ENCODE peak calls at places on chromosomes 16 and 17, in ten cellular contexts. X, K, E, Z, J, U, C, Y, N and O are unnamed samples.

GRCh38 chr16:89193576-89194293 is 6.6 kb downstream of the SLC22A31 start:
- DNase-seq in X (no peak), K (no peak), E (no peak), Z (no peak), J (no peak), U (no peak), C (no peak), Y (no peak), N (no peak), O (no peak)

GRCh38 chr17:75240394-75241142 is 20.8 kb downstream of the GGA3 start:
- DNase-seq in X (no peak), K (no peak), E (no peak), Z (peak), J (no peak), U (peak), C (no peak), Y (no peak), N (no peak), O (peak)

GRCh38 chr16:65319621-65320231 is 197.9 kb upstream of the CDH11 start:
- DNase-seq in X (no peak), K (no peak), E (no peak), Z (no peak), J (no peak), U (no peak), C (no peak), Y (no peak), N (no peak), O (no peak)

GRCh38 chr17:50557265-50558029 is 3.1 kb upstream of the CACNA1G start:
- DNase-seq in X (no peak), K (no peak), E (no peak), Z (no peak), J (no peak), U (no peak), C (no peak), Y (no peak), N (no peak), O (no peak)

GRCh38 chr16:66265106-66265415 is 101.4 kb upstream of the CDH5 start:
- DNase-seq in X (no peak), K (no peak), E (no peak), Z (no peak), J (no peak), U (no peak), C (no peak), Y (no peak), N (no peak), O (no peak)

GRCh38 chr17:42142371-42142896 is 12.4 kb downstream of the RAB5C start:
- DNase-seq in X (no peak), K (no peak), E (no peak), Z (no peak), J (no peak), U (no peak), C (no peak), Y (no peak), N (peak), O (no peak)

GRCh38 chr16:58160855-58161254 is 31.7 kb upstream of the CFAP20 start:
- DNase-seq in X (no peak), K (no peak), E (no peak), Z (no peak), J (no peak), U (no peak), C (no peak), Y (no peak), N (no peak), O (no peak)

GRCh38 chr16:85608515-85608885 is 4.6 kb upstream of the GSE1 start:
- DNase-seq in X (no peak), K (no peak), E (no peak), Z (no peak), J (no peak), U (peak), C (no peak), Y (no peak), N (no peak), O (no peak)

GRCh38 chr17:64781394-64781793 is 119.3 kb upstream of the SMURF2 start:
- DNase-seq in X (peak), K (no peak), E (peak), Z (peak), J (no peak), U (peak), C (no peak), Y (peak), N (no peak), O (peak)

GRCh38 chr16:86640265-86640843 is 62.0 kb downstream of the FOXL1 start:
- DNase-seq in X (no peak), K (no peak), E (no peak), Z (no peak), J (no peak), U (no peak), C (no peak), Y (no peak), N (no peak), O (no peak)